ENCODE peak calls at places on chromosomes 11 and 22, in seven cellular contexts. F is GM23338, K is colonic mucosa, B is pancreas, X is heart right ventricle, H is DND-41, M is PC-3. Z is an unnamed sample.

GRCh38 chr11:19498986-19499669 is 213.5 kb upstream of the NAV2 start:
- DNase-seq in X (no peak), H (no peak), M (no peak), K (no peak), B (no peak), F (no peak), Z (no peak)

GRCh38 chr11:27658535-27659236 is 41.6 kb downstream of the BDNF start:
- DNase-seq in X (no peak), K (no peak), F (no peak), B (no peak), M (no peak), H (no peak), Z (no peak)

GRCh38 chr22:40449676-40450035 is 79.3 kb downstream of the SGSM3 start:
- DNase-seq in H (no peak), B (no peak), M (no peak), K (no peak), F (no peak), X (no peak), Z (no peak)

GRCh38 chr22:44797181-44797720 is 44.9 kb downstream of the ARHGAP8 start:
- DNase-seq in B (no peak), X (no peak), H (no peak), M (no peak), F (no peak), K (no peak), Z (no peak)

GRCh38 chr11:76265771-76266241 is 59.5 kb upstream of the WNT11 start:
- DNase-seq in B (no peak), X (no peak), M (no peak), K (no peak), F (no peak), H (no peak), Z (no peak)

GRCh38 chr11:63764712-63765631 is 3.6 kb downstream of the ZFTA start:
- DNase-seq in B (peak), K (peak), M (no peak), X (peak), H (no peak), F (peak), Z (no peak)

GRCh38 chr11:114595571-114595970 is at the start of gene NXPE4:
- DNase-seq in H (no peak), M (no peak), X (no peak), K (peak), B (no peak), F (no peak), Z (no peak)

GRCh38 chr11:60084866-60085265 is 3.6 kb upstream of the MS4A2 start:
- DNase-seq in B (no peak), X (no peak), H (no peak), K (no peak), M (peak), F (no peak), Z (no peak)

GRCh38 chr11:76077575-76078150 is 128.6 kb downstream of the WNT11 start:
- DNase-seq in K (no peak), M (no peak), B (no peak), H (no peak), X (no peak), F (no peak), Z (no peak)

GRCh38 chr22:37045958-37046357 is 5.6 kb upstream of the KCTD17 start:
- DNase-seq in X (no peak), B (no peak), H (no peak), F (peak), K (no peak), M (peak), Z (no peak)

GRCh38 chr22:19896665-19897355 is 42.1 kb upstream of the GNB1L start:
- DNase-seq in B (no peak), K (no peak), F (no peak), M (no peak), H (peak), X (no peak), Z (peak)

GRCh38 chr11:19756675-19757475 is 44.2 kb downstream of the NAV2 start:
- DNase-seq in H (no peak), F (no peak), K (no peak), M (no peak), X (no peak), B (no peak), Z (no peak)

GRCh38 chr11:108944486-108945178 is 279.8 kb downstream of the DDX10 start:
- DNase-seq in F (no peak), X (no peak), B (no peak), K (no peak), H (no peak), M (no peak), Z (no peak)

GRCh38 chr11:60926500-60926899 is 2.2 kb downstream of the TMEM132A start:
- DNase-seq in M (no peak), K (no peak), F (no peak), H (no peak), X (no peak), B (no peak), Z (no peak)

GRCh38 chr22:37229805-37230672 is 14.0 kb downstream of the RAC2 start:
- DNase-seq in M (peak), B (no peak), K (peak), F (no peak), X (no peak), H (peak), Z (peak)

GRCh38 chr22:43209523-43209890 is 22.6 kb upstream of the TTLL12 start:
- DNase-seq in M (no peak), X (no peak), K (no peak), H (no peak), F (no peak), B (no peak), Z (no peak)

GRCh38 chr11:8871283-8871775 is 39.7 kb upstream of the AKIP1 start:
- DNase-seq in B (peak), M (peak), H (no peak), X (peak), F (peak), K (peak), Z (no peak)

GRCh38 chr11:83791557-83791956 is 505.4 kb upstream of the CCDC90B start:
- DNase-seq in M (no peak), B (no peak), X (no peak), F (no peak), K (no peak), H (no peak), Z (no peak)

GRCh38 chr11:30855383-30856006 is 269.3 kb upstream of the MPPED2 start:
- DNase-seq in F (no peak), B (no peak), H (no peak), X (no peak), M (peak), K (no peak), Z (no peak)

GRCh38 chr11:69157156-69157821 is 1.6 kb downstream of the SMIM38 start:
- DNase-seq in H (no peak), F (peak), M (no peak), K (no peak), X (peak), B (no peak), Z (no peak)

GRCh38 chr22:24107668-24108067 is 73.6 kb upstream of the SUSD2 start:
- DNase-seq in M (peak), F (no peak), B (no peak), K (peak), X (peak), H (no peak), Z (no peak)

GRCh38 chr11:122563761-122564160 is 91.8 kb upstream of the UBASH3B start:
- DNase-seq in M (no peak), F (no peak), B (no peak), H (no peak), K (no peak), X (no peak), Z (no peak)

GRCh38 chr11:22768281-22768680 is 61.3 kb downstream of the SVIP start:
- DNase-seq in H (no peak), X (no peak), K (no peak), B (no peak), M (no peak), F (no peak), Z (no peak)

GRCh38 chr11:72720806-72721205 is 31.4 kb downstream of the ARAP1 start:
- DNase-seq in X (no peak), K (no peak), M (no peak), B (no peak), F (no peak), H (no peak), Z (no peak)
- H3K27ac ChIP-seq in X (peak), K (peak), M (no peak), B (peak), F (no peak), H (peak), Z (peak)

GRCh38 chr11:65637794-65638317 is at the start of gene SIPA1:
- DNase-seq in F (peak), K (peak), B (peak), H (peak), X (peak), M (peak), Z (peak)
- TF ChIP-seq CTCF in F (peak), K (no peak), B (peak), H (peak), X (peak), M (peak), Z (no peak)

GRCh38 chr11:6647836-6648235 is 7.8 kb downstream of the DCHS1 start:
- DNase-seq in X (no peak), M (no peak), H (no peak), K (no peak), F (no peak), B (no peak), Z (no peak)
- H3K27ac ChIP-seq in X (peak), M (no peak), H (no peak), K (peak), F (no peak), B (no peak), Z (peak)

GRCh38 chr11:2928605-2929510 is at the start of gene PHLDA2:
- DNase-seq in F (peak), B (peak), H (no peak), X (peak), M (peak), K (peak), Z (peak)
- TF ChIP-seq CTCF in F (no peak), B (no peak), H (no peak), X (no peak), M (no peak), K (no peak), Z (no peak)

GRCh38 chr11:119418759-119419158 is 4.2 kb downstream of the THY1 start:
- DNase-seq in H (no peak), K (no peak), F (no peak), M (no peak), X (no peak), B (no peak), Z (no peak)
- H3K27ac ChIP-seq in H (no peak), K (no peak), F (peak), M (no peak), X (no peak), B (no peak), Z (no peak)

GRCh38 chr22:45878901-45879551 is 97.9 kb downstream of the WNT7B start:
- DNase-seq in X (no peak), B (no peak), M (no peak), H (no peak), K (no peak), F (no peak), Z (no peak)

GRCh38 chr22:45881524-45881875 is 95.5 kb downstream of the WNT7B start:
- DNase-seq in H (no peak), B (peak), X (no peak), M (no peak), F (no peak), K (no peak), Z (no peak)

GRCh38 chr22:45879552-45879949 is 97.4 kb downstream of the WNT7B start:
- DNase-seq in X (peak), F (no peak), B (peak), H (no peak), M (no peak), K (no peak), Z (no peak)

GRCh38 chr22:45880091-45880651 is 96.8 kb downstream of the WNT7B start:
- DNase-seq in F (no peak), H (no peak), M (no peak), X (no peak), B (peak), K (no peak), Z (no peak)

DNA sequence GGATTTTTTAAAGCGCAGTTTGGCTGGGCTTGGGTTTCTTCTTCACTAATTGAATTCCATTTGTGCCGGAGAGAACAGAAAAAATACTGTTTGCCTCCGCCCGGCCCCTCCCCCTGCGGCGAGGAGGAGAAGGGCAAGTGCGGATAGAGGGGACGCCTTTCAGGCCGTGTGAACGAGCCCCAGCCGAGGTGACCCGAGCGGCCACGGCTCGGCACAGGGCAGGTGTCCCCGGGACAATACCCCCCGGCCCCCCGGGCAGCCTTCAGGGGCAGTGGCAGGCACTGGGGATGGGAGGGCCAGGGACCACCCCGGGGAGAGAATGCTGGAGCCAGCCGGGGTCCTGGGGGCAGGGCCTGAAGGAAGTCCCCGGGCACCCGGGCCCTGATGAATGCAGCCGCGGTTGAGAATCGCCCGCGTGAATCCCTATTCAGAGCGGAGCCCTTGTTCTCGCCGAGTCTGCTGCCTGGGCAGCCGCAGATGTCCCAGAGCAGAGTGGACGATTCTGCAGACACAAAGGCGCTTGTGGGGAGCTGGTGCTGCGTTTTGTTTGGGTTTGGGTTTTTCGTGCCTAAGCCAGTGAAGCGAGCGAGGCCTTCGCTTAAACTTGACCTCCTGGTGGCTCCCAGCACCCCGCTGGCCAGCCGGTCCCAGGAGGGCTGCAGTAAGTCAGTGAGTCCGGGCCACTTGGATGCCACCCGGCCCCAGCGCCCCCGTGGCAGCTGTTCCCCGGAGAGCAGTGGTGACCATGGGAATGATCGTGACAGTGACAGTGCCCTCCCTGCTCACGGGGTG is 96.0 kb downstream of the WNT7B start:
- DNase-seq in F (peak), B (peak), K (no peak), M (no peak), X (no peak), H (no peak), Z (no peak)
- TF ChIP-seq CTCF in F (no peak), B (no peak), K (no peak), M (no peak), X (no peak), H (no peak), Z (no peak)

DNA sequence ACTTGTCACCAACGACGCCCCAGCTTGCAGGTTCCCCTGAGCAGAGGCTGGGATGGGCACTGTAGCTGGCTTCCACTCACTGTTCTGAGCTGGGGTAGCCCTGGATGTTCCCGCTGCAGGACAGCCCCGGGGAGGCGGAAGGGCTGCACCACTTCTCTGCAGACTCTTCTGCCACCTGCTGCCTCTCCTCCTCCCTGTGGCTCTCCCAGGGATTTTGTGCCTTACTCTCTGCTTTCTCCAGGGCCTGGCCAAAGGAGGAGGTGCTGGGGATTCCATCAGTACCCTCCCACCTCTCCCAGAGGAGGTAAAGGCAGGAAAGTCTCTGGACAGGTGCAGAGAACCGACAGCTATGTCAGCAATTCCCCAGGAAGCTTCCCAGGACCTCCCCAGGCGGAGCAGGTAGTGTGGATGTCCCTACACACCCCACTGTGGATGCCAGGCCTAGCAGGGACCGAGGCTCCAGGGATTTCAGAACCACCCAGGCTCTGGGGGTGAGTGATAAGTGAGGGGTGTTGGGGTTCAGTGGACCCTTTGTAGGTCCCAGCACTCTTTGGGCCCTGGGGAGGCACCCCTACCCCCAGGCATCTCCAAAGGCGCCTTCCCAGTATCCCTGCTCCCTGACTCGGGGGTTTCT is 11.3 kb downstream of the DUSP8 start:
- DNase-seq in X (no peak), M (no peak), K (no peak), F (no peak), H (no peak), B (no peak), Z (no peak)
- H3K27ac ChIP-seq in X (no peak), M (no peak), K (peak), F (no peak), H (no peak), B (peak), Z (no peak)

GRCh38 chr11:104830080-104830479 is 68.2 kb downstream of the CASP12 start:
- DNase-seq in F (no peak), M (peak), X (no peak), H (no peak), B (no peak), K (no peak), Z (no peak)
- TF ChIP-seq CTCF in F (no peak), M (no peak), X (no peak), H (no peak), B (no peak), K (no peak), Z (no peak)

Z was measured in CD4-positive, alpha-beta T cell.